ENCODE peak calls at places on chromosomes 12 and 14, in five cellular contexts. M is stimulated activated CD4-positive, alpha-beta T cell treated with anti-CD3 and anti-CD28 coated beads, Interleukin-4, amount 100 ng/mL, for 48 hours; Z is MM.1S; D is nephron progenitor cell; C is GM10248. K is an unnamed sample.

GRCh38 chr12:49505672-49506071 is 33.2 kb upstream of the KCNH3 start:
- DNase-seq in M (no peak), Z (no peak), D (no peak), C (no peak), K (no peak)

GRCh38 chr14:96782436-96782835 is 14.7 kb upstream of the VRK1 start:
- DNase-seq in M (no peak), Z (no peak), D (no peak), C (no peak), K (no peak)

GRCh38 chr14:76922599-76922998 is 96.4 kb downstream of the LRRC74A start:
- DNase-seq in M (no peak), Z (no peak), D (no peak), C (no peak), K (no peak)

GRCh38 chr12:22180699-22181098 is 134.7 kb downstream of the CMAS start:
- DNase-seq in M (no peak), Z (no peak), D (no peak), C (no peak), K (peak)

GRCh38 chr12:108597559-108598471 is at the start of gene TMEM119:
- DNase-seq in M (no peak), Z (no peak), D (peak), C (no peak), K (no peak)

GRCh38 chr12:76085159-76085868 is 829 bp upstream of the NAP1L1 start:
- DNase-seq in M (no peak), Z (peak), D (no peak), C (peak), K (peak)

GRCh38 chr14:103074699-103075341 is 9.2 kb upstream of the LBHD2 start:
- DNase-seq in M (no peak), Z (no peak), D (no peak), C (peak), K (peak)

GRCh38 chr12:80269953-80270552 is 170.7 kb downstream of the OTOGL start:
- DNase-seq in M (no peak), Z (peak), D (peak), C (peak), K (peak)

GRCh38 chr12:15662303-15662980 is 126.7 kb downstream of the EPS8 start:
- DNase-seq in M (no peak), Z (no peak), D (no peak), C (no peak), K (no peak)

GRCh38 chr14:73262427-73263183 is 25.3 kb downstream of the PAPLN start:
- DNase-seq in M (no peak), Z (no peak), D (no peak), C (no peak), K (no peak)

GRCh38 chr14:103136388-103137271 is 13.4 kb downstream of the TNFAIP2 start:
- DNase-seq in M (no peak), Z (no peak), D (no peak), C (no peak), K (no peak)

GRCh38 chr12:115313929-115314328 is 630.0 kb upstream of the TBX3 start:
- DNase-seq in M (no peak), Z (no peak), D (no peak), C (no peak), K (no peak)

GRCh38 chr14:30472001-30472400 is 87.0 kb upstream of the G2E3 start:
- DNase-seq in M (no peak), Z (no peak), D (no peak), C (no peak), K (no peak)

GRCh38 chr14:61930101-61930857 is 168.1 kb downstream of the SNAPC1 start:
- DNase-seq in M (no peak), Z (no peak), D (no peak), C (no peak), K (no peak)

GRCh38 chr12:107027304-107028053 is 40.5 kb upstream of the MTERF2 start:
- DNase-seq in M (no peak), Z (no peak), D (no peak), C (no peak), K (peak)

GRCh38 chr14:65421201-65421981 is 8.9 kb downstream of the FUT8 start:
- DNase-seq in M (no peak), Z (no peak), D (no peak), C (no peak), K (no peak)

GRCh38 chr14:37573355-37573754 is 21.7 kb downstream of the FOXA1 start:
- DNase-seq in M (no peak), Z (no peak), D (no peak), C (no peak), K (no peak)

GRCh38 chr12:57096748-57097553 is 8.0 kb downstream of the NAB2 start:
- DNase-seq in M (no peak), Z (no peak), D (no peak), C (no peak), K (no peak)

GRCh38 chr12:2374092-2374740 is 321.4 kb downstream of the CACNA1C start:
- DNase-seq in M (no peak), Z (no peak), D (no peak), C (no peak), K (no peak)

GRCh38 chr14:61512508-61512907 is 182.8 kb upstream of the HIF1A start:
- DNase-seq in M (no peak), Z (no peak), D (no peak), C (no peak), K (no peak)

GRCh38 chr12:19482551-19483109 is 43.3 kb downstream of the AEBP2 start:
- DNase-seq in M (peak), Z (no peak), D (no peak), C (peak), K (peak)

GRCh38 chr14:80095623-80096022 is 115.7 kb downstream of the DIO2 start:
- DNase-seq in M (no peak), Z (no peak), D (no peak), C (no peak), K (no peak)

GRCh38 chr12:122058750-122059149 is 19.8 kb upstream of the MLXIP start:
- DNase-seq in M (no peak), Z (no peak), D (no peak), C (no peak), K (no peak)

GRCh38 chr12:2891240-2892053 is 756 bp downstream of the TULP3 start:
- DNase-seq in M (peak), Z (peak), D (peak), C (peak), K (peak)

GRCh38 chr12:120238224-120238616 is 27.3 kb downstream of the PXN start:
- DNase-seq in M (no peak), Z (no peak), D (no peak), C (no peak), K (no peak)

GRCh38 chr14:76919811-76920571 is 93.8 kb downstream of the LRRC74A start:
- DNase-seq in M (no peak), Z (no peak), D (no peak), C (no peak), K (no peak)

GRCh38 chr12:121789233-121789781 is 4.2 kb downstream of the RHOF start:
- DNase-seq in M (no peak), Z (no peak), D (no peak), C (no peak), K (peak)

GRCh38 chr14:68012861-68013260 is 193.3 kb downstream of the RAD51B start:
- DNase-seq in M (no peak), Z (no peak), D (no peak), C (no peak), K (no peak)

GRCh38 chr14:28294834-28295440 is 471.6 kb upstream of the FOXG1 start:
- DNase-seq in M (no peak), Z (peak), D (no peak), C (no peak), K (no peak)

GRCh38 chr12:116880213-116880816 is 926 bp downstream of the HRK start:
- DNase-seq in M (no peak), Z (no peak), D (no peak), C (no peak), K (no peak)

GRCh38 chr14:23174266-23174665 is 9.2 kb downstream of the SLC7A8 start:
- DNase-seq in M (no peak), Z (no peak), D (no peak), C (no peak), K (no peak)

GRCh38 chr12:4293299-4293941 is 19.9 kb downstream of the CCND2 start:
- DNase-seq in M (peak), Z (no peak), D (no peak), C (no peak), K (no peak)

GRCh38 chr12:124720019-124720686 is 143.5 kb downstream of the SCARB1 start:
- DNase-seq in M (no peak), Z (no peak), D (no peak), C (no peak), K (no peak)

GRCh38 chr14:64400829-64401459 is 12.8 kb downstream of the MTHFD1 start:
- DNase-seq in M (no peak), Z (no peak), D (no peak), C (no peak), K (no peak)

GRCh38 chr12:47972895-47973294 is 9.5 kb downstream of the TMEM106C start:
- DNase-seq in M (no peak), Z (no peak), D (no peak), C (no peak), K (no peak)

GRCh38 chr12:108237272-108237671 is 101.8 kb downstream of the CMKLR1 start:
- DNase-seq in M (no peak), Z (no peak), D (no peak), C (no peak), K (peak)

GRCh38 chr12:130474599-130474998 is 136.9 kb downstream of the PIWIL1 start:
- DNase-seq in M (no peak), Z (no peak), D (no peak), C (no peak), K (no peak)